ENCODE peak calls at places on chromosome 12, in four cellular contexts. D is foreskin keratinocyte, U is activated gamma-delta T cell treated with Interleukin-2 at 50 U/mL for 16 hours, I is cardiac fibroblast. T is an unnamed sample.

GRCh38 chr12:132727091-132727794 is 16.6 kb downstream of the PGAM5 start:
- DNase-seq in I (no peak), D (no peak), U (no peak), T (no peak)

GRCh38 chr12:98238513-98238912 is 276.9 kb upstream of the TMPO start:
- DNase-seq in I (peak), D (peak), U (no peak), T (no peak)

GRCh38 chr12:87303396-87304012 is 725.7 kb downstream of the C12orf50 start:
- DNase-seq in D (no peak), I (no peak), U (no peak), T (no peak)

GRCh38 chr12:89250648-89251047 is 101.7 kb downstream of the DUSP6 start:
- DNase-seq in D (peak), I (no peak), U (no peak), T (no peak)

GRCh38 chr12:40620564-40621019 is 71.6 kb upstream of the CNTN1 start:
- DNase-seq in U (no peak), I (no peak), D (no peak), T (no peak)

GRCh38 chr12:22792198-22792597 is 167.2 kb downstream of the ETNK1 start:
- DNase-seq in D (peak), I (no peak), U (no peak), T (peak)

GRCh38 chr12:69934011-69934410 is 109.0 kb downstream of the MYRFL start:
- DNase-seq in I (no peak), U (no peak), D (no peak), T (no peak)

GRCh38 chr12:47808049-47808448 is 11.7 kb downstream of the HDAC7 start:
- DNase-seq in U (peak), D (no peak), I (peak), T (no peak)

GRCh38 chr12:94714378-94714777 is 64.0 kb upstream of the TMCC3 start:
- DNase-seq in I (peak), U (no peak), D (peak), T (peak)

GRCh38 chr12:54988402-54989054 is 4.0 kb upstream of the TESPA1 start:
- DNase-seq in U (no peak), I (peak), D (no peak), T (no peak)

GRCh38 chr12:113244015-113244983 is 23.0 kb downstream of the TPCN1 start:
- DNase-seq in U (no peak), D (no peak), I (peak), T (peak)

GRCh38 chr12:63846249-63846967 is 1.9 kb downstream of the SRGAP1 start:
- DNase-seq in U (no peak), I (no peak), D (no peak), T (no peak)

T was measured in RWPE1.